ENCODE peak calls at places on chromosome 7, in seven cellular contexts. W, S, J, T, N, R and H are unnamed samples. For H3K27me3 and H3K4me1, the result is how much of the 10 kb centered on the place peaks cover.

GRCh38 chr7:14936530-14936929 is 34.0 kb upstream of the DGKB start:
- DNase-seq in W (peak), S (peak), J (peak), T (no peak), N (no peak), R (peak), H (no peak)

GRCh38 chr7:142880886-142881505 is 4.5 kb downstream of the TRPV6 start:
- DNase-seq in W (no peak), S (peak), J (peak), T (no peak), N (no peak), R (peak), H (peak)

GRCh38 chr7:142812437-142813215 is 41.9 kb downstream of the PRSS2 start:
- DNase-seq in W (no peak), S (no peak), J (no peak), T (no peak), N (no peak), R (no peak), H (no peak)

GRCh38 chr7:55432937-55433784 is 68.0 kb downstream of the LANCL2 start:
- DNase-seq in W (no peak), S (peak), J (peak), T (no peak), N (no peak), R (peak), H (peak)

GRCh38 chr7:83452256-83452655 is 196.7 kb downstream of the SEMA3E start:
- DNase-seq in W (no peak), S (no peak), J (no peak), T (no peak), N (no peak), R (no peak), H (peak)

GRCh38 chr7:123588376-123588775 is 13.2 kb upstream of the ASB15 start:
- DNase-seq in W (no peak), S (no peak), J (no peak), T (no peak), N (no peak), R (no peak), H (no peak)

GRCh38 chr7:120993011-120993574 is 4.6 kb downstream of the CPED1 start:
- DNase-seq in W (no peak), S (no peak), J (no peak), T (no peak), N (no peak), R (peak), H (no peak)

GRCh38 chr7:130741336-130741995 is 7.5 kb upstream of the KLF14 start:
- DNase-seq in W (no peak), S (no peak), J (no peak), T (no peak), N (no peak), R (no peak), H (no peak)

GRCh38 chr7:26508917-26509316 is 217.3 kb downstream of the SNX10 start:
- DNase-seq in W (no peak), S (no peak), J (no peak), T (no peak), N (no peak), R (no peak), H (peak)

GRCh38 chr7:17633099-17633498 is 307.2 kb downstream of the SNX13 start:
- DNase-seq in W (no peak), S (peak), J (no peak), T (no peak), N (no peak), R (peak), H (no peak)

GRCh38 chr7:77425151-77426051 is 9.3 kb upstream of the GSAP start:
- DNase-seq in W (no peak), S (peak), J (no peak), T (no peak), N (no peak), R (peak), H (peak)

GRCh38 chr7:28937593-28937992 is 20.5 kb downstream of the TRIL start:
- DNase-seq in W (no peak), S (no peak), J (no peak), T (peak), N (no peak), R (no peak), H (no peak)

GRCh38 chr7:104791065-104791464 is 222.9 kb upstream of the KMT2E start:
- DNase-seq in W (no peak), S (peak), J (no peak), T (no peak), N (no peak), R (no peak), H (peak)

GRCh38 chr7:34991938-34992840 is 45.1 kb downstream of the DPY19L1 start:
- DNase-seq in W (no peak), S (peak), J (no peak), T (no peak), N (no peak), R (peak), H (no peak)

GRCh38 chr7:121330053-121330833 is 1.4 kb downstream of the WNT16 start:
- DNase-seq in W (no peak), S (no peak), J (no peak), T (peak), N (no peak), R (no peak), H (no peak)

GRCh38 chr7:116776610-116777289 is 85.6 kb upstream of the CAPZA2 start:
- DNase-seq in W (no peak), S (peak), J (no peak), T (no peak), N (no peak), R (peak), H (no peak)

GRCh38 chr7:119931230-119931824 is 341.6 kb upstream of the KCND2 start:
- DNase-seq in W (no peak), S (no peak), J (no peak), T (no peak), N (no peak), R (no peak), H (no peak)

GRCh38 chr7:47390914-47391313 is 191.0 kb downstream of the TNS3 start:
- DNase-seq in W (no peak), S (no peak), J (peak), T (no peak), N (no peak), R (no peak), H (no peak)

GRCh38 chr7:157150825-157151412 is 12.2 kb downstream of the UBE3C start:
- DNase-seq in W (peak), S (peak), J (no peak), T (peak), N (peak), R (peak), H (no peak)

DNA sequence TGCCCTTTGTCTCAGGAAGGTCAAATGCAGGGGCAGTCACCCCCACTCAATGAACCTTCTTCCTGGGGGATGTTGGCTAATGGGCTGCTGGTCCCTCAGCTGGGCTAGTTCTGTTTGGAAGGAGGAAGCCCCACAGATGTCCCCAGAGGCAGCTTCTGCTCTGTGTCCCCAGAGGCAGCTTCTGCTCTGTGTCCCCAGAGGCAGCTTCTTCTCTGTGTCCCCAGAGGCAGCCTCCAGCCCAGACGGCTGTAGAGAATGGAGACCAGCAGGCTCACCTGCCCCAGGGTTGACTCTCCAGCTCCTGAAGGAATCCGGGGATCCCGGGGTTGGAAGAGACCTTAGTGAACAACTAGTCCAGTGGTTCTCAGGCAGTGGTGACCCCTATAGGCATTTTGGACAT is 62.5 kb upstream of the LEP start:
- DNase-seq in W (no peak), S (no peak), J (no peak), T (no peak), N (no peak), R (no peak), H (no peak)
- H3K27me3 ChIP-seq in W (under half), S (half or more), J (under half), T (under half), N (under half), R (under half), H (under half)

DNA sequence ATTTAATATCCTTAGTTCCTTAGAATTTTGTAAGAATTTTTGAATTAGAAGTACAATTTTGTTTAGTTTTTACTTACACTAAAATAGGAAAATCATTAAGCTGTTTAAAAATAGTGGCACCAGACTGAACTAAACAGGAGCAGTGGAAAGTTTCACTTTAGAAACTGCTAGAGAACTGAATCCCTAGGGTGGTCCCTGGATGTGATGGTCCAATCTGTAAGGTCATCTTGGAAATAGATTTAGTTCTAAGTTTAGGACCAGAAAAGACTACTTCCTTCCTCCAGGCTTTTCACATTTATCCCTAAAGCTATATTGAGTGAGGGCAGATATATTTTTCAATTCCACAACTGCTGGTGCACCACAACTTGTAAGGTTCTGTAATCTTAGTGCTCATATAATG is 19.0 kb downstream of the RPA3 start:
- DNase-seq in W (peak), S (no peak), J (no peak), T (no peak), N (no peak), R (no peak), H (no peak)
- H3K4me3 ChIP-seq in W (peak), S (no peak), J (no peak), T (peak), N (no peak), R (no peak), H (no peak)

GRCh38 chr7:151694828-151695580 is 175.3 kb upstream of the RHEB start:
- DNase-seq in W (peak), S (no peak), J (peak), T (peak), N (no peak), R (no peak), H (no peak)
- H3K4me1 ChIP-seq in W (under half), S (half or more), J (under half), T (under half), N (under half), R (under half), H (under half)

GRCh38 chr7:31079126-31079918 is 27.2 kb downstream of the ADCYAP1R1 start:
- DNase-seq in W (no peak), S (no peak), J (no peak), T (peak), N (no peak), R (no peak), H (no peak)

GRCh38 chr7:31080112-31080511 is 28.0 kb downstream of the ADCYAP1R1 start:
- DNase-seq in W (no peak), S (no peak), J (no peak), T (no peak), N (no peak), R (no peak), H (no peak)

GRCh38 chr7:31076641-31077310 is 24.7 kb downstream of the ADCYAP1R1 start:
- DNase-seq in W (no peak), S (no peak), J (no peak), T (no peak), N (no peak), R (no peak), H (no peak)

GRCh38 chr7:31077484-31078362 is 25.6 kb downstream of the ADCYAP1R1 start:
- DNase-seq in W (no peak), S (no peak), J (no peak), T (no peak), N (no peak), R (no peak), H (no peak)

DNA sequence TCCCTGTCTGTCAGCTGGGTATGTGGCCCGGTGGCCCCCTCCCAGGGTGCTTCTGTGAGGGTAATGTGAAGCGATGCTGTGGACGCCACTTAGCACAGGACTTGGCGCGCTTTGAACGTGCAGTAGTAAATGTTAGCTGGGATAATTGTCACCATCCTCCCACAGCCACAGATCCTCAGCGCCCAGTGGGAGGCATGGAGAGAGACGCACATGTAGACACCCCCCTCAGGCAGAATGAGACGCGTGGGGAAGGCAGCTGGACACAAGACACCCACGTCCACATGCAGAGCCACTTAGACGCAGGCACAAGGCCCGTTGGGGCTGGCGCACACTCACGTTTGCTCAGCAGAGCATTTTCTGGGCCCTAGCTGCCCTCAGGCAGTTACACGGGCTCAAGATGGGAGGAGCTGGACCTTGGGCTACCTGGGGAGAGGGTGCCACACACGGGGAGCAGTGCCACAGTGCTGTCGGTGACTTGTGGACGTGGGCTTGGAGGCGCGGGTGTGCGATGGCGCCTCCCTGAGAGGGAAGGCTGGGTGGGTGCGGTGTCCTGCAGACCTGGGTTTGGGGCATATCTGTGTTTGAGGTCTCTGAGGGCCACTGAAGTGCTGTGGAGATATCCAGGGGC is 26.4 kb downstream of the ADCYAP1R1 start:
- DNase-seq in W (no peak), S (no peak), J (no peak), T (peak), N (no peak), R (no peak), H (no peak)
- H3K27me3 ChIP-seq in W (under half), S (under half), J (under half), T (under half), N (under half), R (under half), H (under half)